ENCODE peak calls at places on chromosomes 11 and 22, in nine cellular contexts. One of them, this sample, is unnamed.

GRCh38 chr11:122717264-122717867 is 61.8 kb downstream of the UBASH3B start:
- DNase-seq in IMR-90: no peak
- DNase-seq in transverse colon: peak; percentile 64
- DNase-seq in body of pancreas: no peak
- DNase-seq in ovary: no peak
- DNase-seq in testis: no peak
- DNase-seq in A549: no peak
- DNase-seq in stomach: peak; percentile 27
- DNase-seq in uterus: no peak
- DNase-seq in this sample: no peak

GRCh38 chr11:61814958-61815789 is 1.6 kb downstream of the FADS1 start:
- DNase-seq in IMR-90: peak; percentile 95
- DNase-seq in transverse colon: peak; percentile 89
- DNase-seq in body of pancreas: peak; percentile 95
- DNase-seq in ovary: peak; percentile 98
- DNase-seq in testis: peak; percentile 97
- DNase-seq in A549: peak; percentile 99
- DNase-seq in stomach: peak; percentile 94
- DNase-seq in uterus: peak; percentile 96
- DNase-seq in this sample: peak; percentile 98

GRCh38 chr11:110711776-110712642 is at the start of gene ARHGAP20:
- DNase-seq in IMR-90: peak; percentile 71
- DNase-seq in transverse colon: peak; percentile 77
- DNase-seq in body of pancreas: peak; percentile 35
- DNase-seq in ovary: peak; percentile 72
- DNase-seq in testis: peak; percentile 89
- DNase-seq in A549: peak; percentile 14
- DNase-seq in stomach: peak; percentile 76
- DNase-seq in uterus: peak; percentile 77
- DNase-seq in this sample: peak; percentile 85

GRCh38 chr11:104772806-104773241 is 125.4 kb downstream of the CASP12 start:
- DNase-seq in IMR-90: peak; percentile 96
- DNase-seq in transverse colon: no peak
- DNase-seq in body of pancreas: no peak
- DNase-seq in ovary: no peak
- DNase-seq in testis: no peak
- DNase-seq in A549: peak; percentile 21
- DNase-seq in stomach: no peak
- DNase-seq in uterus: no peak
- DNase-seq in this sample: no peak

GRCh38 chr22:43228863-43229262 is 41.9 kb upstream of the TTLL12 start:
- DNase-seq in IMR-90: no peak
- DNase-seq in transverse colon: no peak
- DNase-seq in body of pancreas: no peak
- DNase-seq in ovary: no peak
- DNase-seq in testis: no peak
- DNase-seq in A549: no peak
- DNase-seq in stomach: no peak
- DNase-seq in uterus: no peak
- DNase-seq in this sample: no peak

GRCh38 chr11:45374130-45374529 is 88.0 kb upstream of the SYT13 start:
- DNase-seq in IMR-90: no peak
- DNase-seq in transverse colon: no peak
- DNase-seq in body of pancreas: no peak
- DNase-seq in ovary: no peak
- DNase-seq in testis: no peak
- DNase-seq in A549: no peak
- DNase-seq in stomach: no peak
- DNase-seq in uterus: no peak
- DNase-seq in this sample: no peak

GRCh38 chr22:44338183-44338812 is 25.5 kb upstream of the SHISAL1 start:
- DNase-seq in IMR-90: no peak
- DNase-seq in transverse colon: no peak
- DNase-seq in body of pancreas: no peak
- DNase-seq in ovary: no peak
- DNase-seq in testis: no peak
- DNase-seq in A549: no peak
- DNase-seq in stomach: peak; percentile 80
- DNase-seq in uterus: no peak
- DNase-seq in this sample: no peak

GRCh38 chr11:8043756-8044155 is 37.3 kb upstream of the TUB start:
- DNase-seq in IMR-90: no peak
- DNase-seq in transverse colon: no peak
- DNase-seq in body of pancreas: no peak
- DNase-seq in ovary: no peak
- DNase-seq in testis: no peak
- DNase-seq in A549: no peak
- DNase-seq in stomach: no peak
- DNase-seq in uterus: no peak
- DNase-seq in this sample: no peak

GRCh38 chr11:91470656-91471055 is 754.0 kb upstream of the FAT3 start:
- DNase-seq in IMR-90: no peak
- DNase-seq in transverse colon: no peak
- DNase-seq in body of pancreas: no peak
- DNase-seq in ovary: no peak
- DNase-seq in testis: no peak
- DNase-seq in A549: no peak
- DNase-seq in stomach: no peak
- DNase-seq in uterus: no peak
- DNase-seq in this sample: no peak

GRCh38 chr11:1219446-1219835 is 3.4 kb upstream of the MUC5B start:
- DNase-seq in IMR-90: no peak
- DNase-seq in transverse colon: no peak
- DNase-seq in body of pancreas: no peak
- DNase-seq in ovary: no peak
- DNase-seq in testis: no peak
- DNase-seq in A549: no peak
- DNase-seq in stomach: no peak
- DNase-seq in uterus: no peak
- DNase-seq in this sample: peak; percentile 15

DNA sequence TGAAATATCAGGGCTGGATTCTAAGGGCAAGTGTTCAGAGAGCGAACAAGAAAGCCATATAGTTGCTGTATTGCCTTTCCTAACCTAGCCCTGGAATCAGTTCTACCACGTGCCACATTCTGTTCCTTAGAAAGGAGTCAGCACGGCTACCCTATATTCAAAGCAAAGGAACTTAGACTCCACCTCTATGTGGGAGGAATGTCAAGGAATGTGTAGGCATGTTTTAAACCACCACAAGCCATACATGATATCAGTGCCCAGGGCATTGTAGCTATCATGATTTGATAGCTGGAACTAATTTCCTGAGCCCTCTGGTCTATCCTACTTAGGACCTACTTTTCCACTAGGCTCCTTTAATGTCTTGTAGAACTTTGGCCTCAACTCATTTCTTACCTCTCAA is 2.5 kb upstream of the EIF4ENIF1 start:
- DNase-seq in IMR-90: no peak
- DNase-seq in transverse colon: no peak
- DNase-seq in body of pancreas: no peak
- DNase-seq in ovary: no peak
- DNase-seq in testis: no peak
- DNase-seq in A549: no peak
- DNase-seq in stomach: no peak
- DNase-seq in uterus: no peak
- DNase-seq in this sample: no peak
- H3K4me1 ChIP-seq in IMR-90: peaks cover 2% of the 10 kb centered on the region
- H3K4me1 ChIP-seq in transverse colon: peaks cover 16% of the 10 kb centered on the region
- H3K4me1 ChIP-seq in body of pancreas: peaks cover 28% of the 10 kb centered on the region
- H3K4me1 ChIP-seq in ovary: peaks cover 4% of the 10 kb centered on the region
- H3K4me1 ChIP-seq in testis: peaks cover 27% of the 10 kb centered on the region
- H3K4me1 ChIP-seq in A549: peaks cover 21% of the 10 kb centered on the region
- H3K4me1 ChIP-seq in stomach: peaks cover 22% of the 10 kb centered on the region
- H3K4me1 ChIP-seq in uterus: peaks cover 7% of the 10 kb centered on the region
- H3K4me1 ChIP-seq in this sample: peaks cover 6% of the 10 kb centered on the region

DNA sequence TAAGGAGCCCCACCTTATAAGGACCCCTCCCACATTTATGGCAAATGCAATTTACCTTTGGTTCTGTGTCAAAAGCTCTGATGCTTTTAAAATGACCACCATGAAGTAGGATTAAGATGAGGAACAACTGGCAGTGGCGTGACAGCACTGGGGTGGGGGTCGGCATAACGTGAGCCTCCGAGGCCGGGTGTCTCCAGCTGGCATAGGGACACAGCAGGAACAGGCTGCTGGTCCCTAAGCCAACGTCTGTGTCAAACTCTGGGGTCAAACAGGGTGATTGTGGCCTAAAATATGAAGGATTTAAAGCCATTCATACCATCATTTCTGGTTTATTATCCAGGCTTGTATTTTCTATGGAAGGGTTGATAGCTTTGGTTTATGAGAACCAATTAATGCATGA is 205.1 kb upstream of the NCAM1 start:
- DNase-seq in IMR-90: no peak
- DNase-seq in transverse colon: no peak
- DNase-seq in body of pancreas: no peak
- DNase-seq in ovary: no peak
- DNase-seq in testis: no peak
- DNase-seq in A549: no peak
- DNase-seq in stomach: no peak
- DNase-seq in uterus: no peak
- DNase-seq in this sample: no peak
- H3K27ac ChIP-seq in IMR-90: no peak overlapping the region
- H3K27ac ChIP-seq in transverse colon: no peak overlapping the region
- H3K27ac ChIP-seq in body of pancreas: no peak overlapping the region
- H3K27ac ChIP-seq in ovary: no peak overlapping the region
- H3K27ac ChIP-seq in testis: no peak overlapping the region
- H3K27ac ChIP-seq in A549: no peak overlapping the region
- H3K27ac ChIP-seq in stomach: no peak overlapping the region
- H3K27ac ChIP-seq in uterus: no peak overlapping the region
- H3K27ac ChIP-seq in this sample: no peak overlapping the region

DNA sequence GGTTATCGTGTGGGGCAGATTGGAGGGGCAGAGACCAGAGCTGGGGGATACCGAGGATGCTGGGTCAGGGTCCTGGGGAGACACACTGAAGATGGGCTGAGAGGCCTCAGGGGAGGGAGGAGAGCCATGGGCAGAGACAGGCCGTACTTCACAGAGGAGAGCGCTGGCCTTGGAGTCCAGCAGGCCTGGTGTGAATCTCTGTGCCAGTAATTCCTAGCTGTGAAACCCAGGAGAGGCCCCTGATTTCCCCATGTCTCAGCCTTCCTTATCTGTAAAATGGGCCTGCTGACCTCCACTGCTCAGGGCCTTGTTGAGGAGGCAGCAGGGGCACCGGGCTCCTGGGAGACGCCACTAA is 23.4 kb downstream of the CACNA1I start:
- DNase-seq in IMR-90: no peak
- DNase-seq in transverse colon: no peak
- DNase-seq in body of pancreas: no peak
- DNase-seq in ovary: peak; percentile 35
- DNase-seq in testis: peak; percentile 28
- DNase-seq in A549: no peak
- DNase-seq in stomach: no peak
- DNase-seq in uterus: no peak
- DNase-seq in this sample: no peak
- TF ChIP-seq POLR2A in IMR-90: no peak
- TF ChIP-seq POLR2A in transverse colon: no peak
- TF ChIP-seq POLR2A in body of pancreas: no peak
- TF ChIP-seq POLR2A in ovary: no peak
- TF ChIP-seq POLR2A in testis: no peak
- TF ChIP-seq POLR2A in A549: no peak
- TF ChIP-seq POLR2A in stomach: no peak
- TF ChIP-seq POLR2A in uterus: no peak
- TF ChIP-seq POLR2A in this sample: no peak

GRCh38 chr11:35173011-35173511 is 34.1 kb downstream of the CD44 start:
- DNase-seq in IMR-90: peak; percentile 42
- DNase-seq in transverse colon: peak; percentile 66
- DNase-seq in body of pancreas: peak; percentile 54
- DNase-seq in ovary: no peak
- DNase-seq in testis: no peak
- DNase-seq in A549: no peak
- DNase-seq in stomach: peak; percentile 34
- DNase-seq in uterus: no peak
- DNase-seq in this sample: no peak

GRCh38 chr11:35173620-35174278 is 34.8 kb downstream of the CD44 start:
- DNase-seq in IMR-90: no peak
- DNase-seq in transverse colon: no peak
- DNase-seq in body of pancreas: no peak
- DNase-seq in ovary: no peak
- DNase-seq in testis: no peak
- DNase-seq in A549: no peak
- DNase-seq in stomach: no peak
- DNase-seq in uterus: no peak
- DNase-seq in this sample: no peak

GRCh38 chr11:35177370-35177769 is 38.4 kb downstream of the CD44 start:
- DNase-seq in IMR-90: peak; percentile 68
- DNase-seq in transverse colon: no peak
- DNase-seq in body of pancreas: no peak
- DNase-seq in ovary: no peak
- DNase-seq in testis: no peak
- DNase-seq in A549: no peak
- DNase-seq in stomach: no peak
- DNase-seq in uterus: no peak
- DNase-seq in this sample: no peak

GRCh38 chr11:35171226-35171625 is 32.3 kb downstream of the CD44 start:
- DNase-seq in IMR-90: no peak
- DNase-seq in transverse colon: no peak
- DNase-seq in body of pancreas: no peak
- DNase-seq in ovary: no peak
- DNase-seq in testis: no peak
- DNase-seq in A549: no peak
- DNase-seq in stomach: no peak
- DNase-seq in uterus: no peak
- DNase-seq in this sample: no peak

DNA sequence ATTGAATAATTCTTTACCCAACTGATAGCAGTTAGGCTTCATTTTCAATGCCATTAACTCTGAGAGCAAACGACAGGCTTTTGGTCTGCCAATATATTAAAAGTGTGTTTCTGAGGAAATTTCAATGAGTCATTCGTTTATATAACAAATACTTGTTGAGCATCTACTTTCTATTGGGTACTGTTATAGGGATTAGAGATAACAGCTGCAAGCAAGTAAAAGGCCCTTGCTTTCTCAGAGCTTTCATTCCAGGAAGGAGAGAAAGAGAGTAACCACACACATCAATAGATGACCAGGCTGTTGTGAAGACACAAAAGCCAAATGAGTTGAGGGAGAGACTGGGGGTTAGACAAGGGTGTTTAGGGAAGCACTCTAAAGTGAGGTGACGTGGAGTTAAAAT is 35.7 kb downstream of the CD44 start:
- DNase-seq in IMR-90: peak; percentile 90
- DNase-seq in transverse colon: no peak
- DNase-seq in body of pancreas: no peak
- DNase-seq in ovary: no peak
- DNase-seq in testis: no peak
- DNase-seq in A549: no peak
- DNase-seq in stomach: no peak
- DNase-seq in uterus: no peak
- DNase-seq in this sample: no peak
- H3K4me1 ChIP-seq in IMR-90: peaks cover 41% of the 10 kb centered on the region
- H3K4me1 ChIP-seq in transverse colon: peaks cover 41% of the 10 kb centered on the region
- H3K4me1 ChIP-seq in body of pancreas: peaks cover 53% of the 10 kb centered on the region
- H3K4me1 ChIP-seq in ovary: peaks cover 2% of the 10 kb centered on the region
- H3K4me1 ChIP-seq in testis: no peaks in the 10 kb centered on the region
- H3K4me1 ChIP-seq in A549: peaks cover 70% of the 10 kb centered on the region
- H3K4me1 ChIP-seq in stomach: peaks cover 40% of the 10 kb centered on the region
- H3K4me1 ChIP-seq in uterus: peaks cover 28% of the 10 kb centered on the region
- H3K4me1 ChIP-seq in this sample: no peaks in the 10 kb centered on the region

This sample was measured in right lobe of liver.